ENCODE peak calls at places on chromosome 16, in eight cellular contexts. L is right lobe of liver, V is RWPE1, E is mesothelial cell of epicardium, U is testis, A is kidney, Q is cardiac fibroblast, W is spleen. Y is an unnamed sample.

GRCh38 chr16:54454616-54455015 is 168.0 kb upstream of the IRX3 start:
- DNase-seq in A (no peak), U (no peak), Q (no peak), V (no peak), W (no peak), L (no peak), E (no peak), Y (no peak)

GRCh38 chr16:69555437-69555836 is 10.3 kb upstream of the NFAT5 start:
- DNase-seq in A (no peak), L (no peak), W (no peak), U (no peak), Q (no peak), E (no peak), V (no peak), Y (no peak)

GRCh38 chr16:88799569-88800276 is 3.9 kb upstream of the CDT1 start:
- DNase-seq in A (peak), W (no peak), V (no peak), Q (no peak), E (no peak), L (no peak), U (no peak), Y (no peak)

GRCh38 chr16:58464047-58464915 is 35.7 kb upstream of the NDRG4 start:
- DNase-seq in Q (no peak), E (peak), L (peak), A (no peak), W (peak), V (no peak), U (no peak), Y (no peak)

GRCh38 chr16:75244844-75245758 is 6.3 kb downstream of the BCAR1 start:
- DNase-seq in V (peak), U (peak), Q (peak), W (no peak), A (peak), L (peak), E (peak), Y (peak)

GRCh38 chr16:90046971-90047713 is 27.9 kb upstream of the DBNDD1 start:
- DNase-seq in E (peak), Q (peak), A (peak), W (no peak), V (no peak), L (peak), U (peak), Y (no peak)

GRCh38 chr16:74291577-74292208 is 4.9 kb upstream of the PSMD7 start:
- DNase-seq in W (no peak), A (no peak), U (no peak), Q (peak), E (no peak), L (peak), V (peak), Y (no peak)

GRCh38 chr16:82758406-82758805 is 131.6 kb downstream of the CDH13 start:
- DNase-seq in V (no peak), U (peak), W (no peak), A (no peak), Q (no peak), L (no peak), E (no peak), Y (no peak)

GRCh38 chr16:53848950-53849349 is 145.0 kb downstream of the FTO start:
- DNase-seq in L (no peak), E (no peak), Q (no peak), A (no peak), U (no peak), W (no peak), V (no peak), Y (no peak)

GRCh38 chr16:57384248-57385070 is 12.2 kb downstream of the CX3CL1 start:
- DNase-seq in U (no peak), E (no peak), L (no peak), A (no peak), W (no peak), V (no peak), Q (no peak), Y (no peak)

GRCh38 chr16:8686031-8686621 is 11.7 kb downstream of the ABAT start:
- DNase-seq in A (no peak), U (peak), L (peak), V (no peak), E (no peak), W (peak), Q (no peak), Y (no peak)

GRCh38 chr16:88691924-88692560 is 5.7 kb upstream of the SNAI3 start:
- DNase-seq in E (no peak), Q (no peak), W (peak), U (no peak), V (no peak), A (no peak), L (peak), Y (no peak)

GRCh38 chr16:88924834-88925539 is 52.0 kb downstream of the CBFA2T3 start:
- DNase-seq in V (peak), W (peak), U (no peak), E (no peak), A (no peak), Q (peak), L (no peak), Y (peak)

GRCh38 chr16:87681990-87682570 is 79.8 kb downstream of the JPH3 start:
- DNase-seq in W (no peak), E (no peak), U (no peak), A (no peak), L (no peak), Q (peak), V (no peak), Y (peak)

GRCh38 chr16:89155184-89155679 is 16.3 kb upstream of the CDH15 start:
- DNase-seq in E (no peak), Q (peak), V (no peak), L (no peak), U (peak), A (peak), W (no peak), Y (peak)

GRCh38 chr16:88985521-88985920 is 8.5 kb upstream of the CBFA2T3 start:
- DNase-seq in E (no peak), W (no peak), A (no peak), Q (no peak), V (no peak), L (no peak), U (no peak), Y (no peak)

GRCh38 chr16:29719063-29719462 is 26.7 kb downstream of the C16orf54 start:
- DNase-seq in V (no peak), A (no peak), W (no peak), E (no peak), L (no peak), Q (no peak), U (no peak), Y (no peak)

GRCh38 chr16:11136600-11136999 is 119.4 kb downstream of the SOCS1 start:
- DNase-seq in W (no peak), V (no peak), U (no peak), A (no peak), L (no peak), Q (peak), E (no peak), Y (no peak)

GRCh38 chr16:85202631-85203461 is 90.6 kb upstream of the CIBAR2 start:
- DNase-seq in U (peak), Q (peak), V (no peak), W (peak), L (no peak), E (peak), A (peak), Y (peak)

GRCh38 chr16:14071576-14072271 is 605 bp downstream of the MRTFB start:
- DNase-seq in V (no peak), L (no peak), U (peak), E (no peak), W (peak), A (no peak), Q (peak), Y (no peak)

GRCh38 chr16:24943471-24943870 is 71.7 kb downstream of the ARHGAP17 start:
- DNase-seq in Q (no peak), U (no peak), A (no peak), W (no peak), V (no peak), E (no peak), L (no peak), Y (no peak)
- TF ChIP-seq CTCF in Q (no peak), U (no peak), A (no peak), W (no peak), V (no peak), E (no peak), L (no peak), Y (no peak)

GRCh38 chr16:77660311-77660710 is 62.0 kb upstream of the NUDT7 start:
- DNase-seq in L (no peak), W (no peak), Q (peak), A (no peak), E (no peak), V (peak), U (no peak), Y (no peak)
- TF ChIP-seq CTCF in L (peak), W (no peak), Q (peak), A (peak), E (peak), V (peak), U (peak), Y (peak)

GRCh38 chr16:72976747-72977064 is 71.2 kb downstream of the ZFHX3 start:
- DNase-seq in U (no peak), A (no peak), E (no peak), V (no peak), L (no peak), Q (no peak), W (no peak), Y (no peak)

GRCh38 chr16:72983241-72983640 is 64.7 kb downstream of the ZFHX3 start:
- DNase-seq in U (no peak), Q (no peak), V (no peak), L (no peak), E (no peak), W (no peak), A (no peak), Y (no peak)

GRCh38 chr16:72978212-72978611 is 69.7 kb downstream of the ZFHX3 start:
- DNase-seq in U (no peak), W (no peak), L (peak), Q (peak), E (no peak), A (no peak), V (no peak), Y (no peak)

GRCh38 chr16:72977127-72977526 is 70.8 kb downstream of the ZFHX3 start:
- DNase-seq in U (no peak), E (no peak), Q (no peak), W (no peak), L (no peak), A (no peak), V (no peak), Y (no peak)

DNA sequence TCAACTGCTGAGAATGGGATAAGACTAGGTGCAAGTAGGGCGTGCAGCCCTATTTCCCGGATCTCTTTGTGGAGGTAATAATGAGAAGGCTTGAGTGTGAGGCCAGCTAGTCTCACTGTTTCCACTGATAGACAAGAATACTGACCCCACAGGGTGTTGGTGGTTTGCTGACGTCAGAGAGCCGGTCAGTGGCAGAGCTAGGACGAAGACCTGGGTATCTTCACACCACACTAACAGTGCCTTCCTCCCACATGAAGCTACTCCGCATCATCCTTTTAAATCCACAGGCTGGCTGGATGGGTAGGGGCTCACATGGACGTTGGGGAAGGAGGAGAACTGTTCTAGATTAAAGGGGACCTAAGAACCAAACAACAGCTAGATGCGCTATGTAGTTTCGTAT is 68.0 kb downstream of the ZFHX3 start:
- DNase-seq in Q (no peak), L (no peak), V (no peak), U (no peak), A (no peak), W (no peak), E (no peak), Y (no peak)
- TF ChIP-seq CTCF in Q (no peak), L (no peak), V (no peak), U (no peak), A (no peak), W (no peak), E (no peak), Y (no peak)

GRCh38 chr16:81140930-81141780 is 45.0 kb upstream of the GCSH start:
- DNase-seq in Q (no peak), V (no peak), L (no peak), W (no peak), A (no peak), U (peak), E (no peak), Y (no peak)
- TF ChIP-seq CTCF in Q (peak), V (no peak), L (no peak), W (no peak), A (no peak), U (no peak), E (peak), Y (no peak)

DNA sequence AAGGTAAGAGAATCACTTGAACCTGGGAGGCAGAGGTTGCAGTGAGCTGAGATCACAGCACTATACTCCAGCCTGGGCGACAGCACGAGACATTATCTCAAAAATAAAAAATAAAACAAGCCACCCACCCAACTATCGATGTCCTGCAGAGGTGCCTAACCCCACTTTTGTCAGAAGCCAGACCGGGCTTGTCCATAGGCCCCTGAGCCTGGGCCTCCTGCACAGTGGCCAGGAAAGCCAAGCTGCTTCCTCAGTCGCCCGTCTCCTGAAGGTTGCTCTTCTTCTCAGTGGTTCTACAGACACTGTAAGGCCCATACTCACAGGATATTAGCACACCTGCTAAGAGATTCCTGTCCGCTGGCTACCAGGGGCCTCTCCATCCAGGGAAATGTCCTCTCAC is 11.2 kb downstream of the CES2 start:
- DNase-seq in E (no peak), V (no peak), U (no peak), L (no peak), A (no peak), W (no peak), Q (no peak), Y (no peak)
- TF ChIP-seq CTCF in E (no peak), V (no peak), U (no peak), L (no peak), A (no peak), W (no peak), Q (no peak), Y (no peak)

GRCh38 chr16:77376358-77376757 is 58.5 kb downstream of the ADAMTS18 start:
- DNase-seq in U (no peak), L (no peak), W (no peak), V (no peak), A (no peak), E (no peak), Q (no peak), Y (no peak)
- TF ChIP-seq CTCF in U (no peak), L (no peak), W (no peak), V (no peak), A (no peak), E (no peak), Q (peak), Y (peak)

Y was measured in HFF-Myc.